ENCODE peak calls at places on chromosomes 12 and 14, in six cellular contexts. One of them, this sample, is unnamed.

GRCh38 chr14:102941419-102942011 is 19.1 kb downstream of the AMN start:
- DNase-seq in IMR-90: peak
- DNase-seq in fibroblast of the aortic adventitia: no peak
- DNase-seq in lung: no peak
- DNase-seq in progenitor cell of endocrine pancreas: no peak
- DNase-seq in activated B cell treated with CpG ODN at 0.5 μM for 24 hours: no peak
- DNase-seq in this sample: no peak

GRCh38 chr12:49808686-49809368 is 19.4 kb downstream of the NCKAP5L start:
- DNase-seq in fibroblast of the aortic adventitia: no peak
- DNase-seq in activated B cell treated with CpG ODN at 0.5 μM for 24 hours: no peak
- DNase-seq in lung: no peak
- DNase-seq in progenitor cell of endocrine pancreas: no peak
- DNase-seq in IMR-90: peak
- DNase-seq in this sample: no peak

GRCh38 chr14:88482524-88482923 is 72.3 kb downstream of the PTPN21 start:
- DNase-seq in activated B cell treated with CpG ODN at 0.5 μM for 24 hours: no peak
- DNase-seq in lung: no peak
- DNase-seq in fibroblast of the aortic adventitia: no peak
- DNase-seq in IMR-90: no peak
- DNase-seq in progenitor cell of endocrine pancreas: no peak
- DNase-seq in this sample: no peak

GRCh38 chr14:50469982-50470381 is 62.4 kb downstream of the MAP4K5 start:
- DNase-seq in progenitor cell of endocrine pancreas: no peak
- DNase-seq in activated B cell treated with CpG ODN at 0.5 μM for 24 hours: no peak
- DNase-seq in fibroblast of the aortic adventitia: no peak
- DNase-seq in lung: no peak
- DNase-seq in IMR-90: no peak
- DNase-seq in this sample: no peak

GRCh38 chr14:21913759-21914158 is 240.1 kb upstream of the OR4E1 start:
- DNase-seq in IMR-90: peak
- DNase-seq in lung: peak
- DNase-seq in fibroblast of the aortic adventitia: peak
- DNase-seq in activated B cell treated with CpG ODN at 0.5 μM for 24 hours: peak
- DNase-seq in progenitor cell of endocrine pancreas: peak
- DNase-seq in this sample: peak

GRCh38 chr12:4626543-4626942 is 22.3 kb downstream of the AKAP3 start:
- DNase-seq in fibroblast of the aortic adventitia: no peak
- DNase-seq in progenitor cell of endocrine pancreas: no peak
- DNase-seq in lung: no peak
- DNase-seq in IMR-90: no peak
- DNase-seq in activated B cell treated with CpG ODN at 0.5 μM for 24 hours: no peak
- DNase-seq in this sample: no peak

GRCh38 chr14:90535556-90535930 is 138.7 kb downstream of the CALM1 start:
- DNase-seq in IMR-90: no peak
- DNase-seq in fibroblast of the aortic adventitia: no peak
- DNase-seq in activated B cell treated with CpG ODN at 0.5 μM for 24 hours: no peak
- DNase-seq in lung: no peak
- DNase-seq in progenitor cell of endocrine pancreas: no peak
- DNase-seq in this sample: no peak

GRCh38 chr12:124938606-124939427 is 24.4 kb upstream of the UBC start:
- DNase-seq in fibroblast of the aortic adventitia: peak
- DNase-seq in IMR-90: peak
- DNase-seq in progenitor cell of endocrine pancreas: no peak
- DNase-seq in activated B cell treated with CpG ODN at 0.5 μM for 24 hours: no peak
- DNase-seq in lung: peak
- DNase-seq in this sample: peak

GRCh38 chr12:64737539-64737938 is 21.7 kb downstream of the GNS start:
- DNase-seq in activated B cell treated with CpG ODN at 0.5 μM for 24 hours: no peak
- DNase-seq in progenitor cell of endocrine pancreas: no peak
- DNase-seq in IMR-90: no peak
- DNase-seq in fibroblast of the aortic adventitia: no peak
- DNase-seq in lung: no peak
- DNase-seq in this sample: no peak

GRCh38 chr12:132228535-132229422 is 84.5 kb downstream of the NOC4L start:
- DNase-seq in activated B cell treated with CpG ODN at 0.5 μM for 24 hours: no peak
- DNase-seq in fibroblast of the aortic adventitia: no peak
- DNase-seq in lung: no peak
- DNase-seq in progenitor cell of endocrine pancreas: no peak
- DNase-seq in IMR-90: no peak
- DNase-seq in this sample: no peak

GRCh38 chr12:14723763-14724162 is 27.4 kb upstream of the GUCY2C start:
- DNase-seq in IMR-90: peak
- DNase-seq in fibroblast of the aortic adventitia: peak
- DNase-seq in progenitor cell of endocrine pancreas: no peak
- DNase-seq in activated B cell treated with CpG ODN at 0.5 μM for 24 hours: no peak
- DNase-seq in lung: peak
- DNase-seq in this sample: peak

GRCh38 chr12:4346931-4347330 is 25.9 kb downstream of the TIGAR start:
- DNase-seq in lung: no peak
- DNase-seq in progenitor cell of endocrine pancreas: no peak
- DNase-seq in IMR-90: no peak
- DNase-seq in activated B cell treated with CpG ODN at 0.5 μM for 24 hours: no peak
- DNase-seq in fibroblast of the aortic adventitia: no peak
- DNase-seq in this sample: peak

GRCh38 chr12:26963413-26963812 is 25.1 kb downstream of the FGFR1OP2 start:
- DNase-seq in fibroblast of the aortic adventitia: peak
- DNase-seq in progenitor cell of endocrine pancreas: no peak
- DNase-seq in lung: no peak
- DNase-seq in activated B cell treated with CpG ODN at 0.5 μM for 24 hours: no peak
- DNase-seq in IMR-90: peak
- DNase-seq in this sample: no peak

GRCh38 chr14:67665886-67666285 is 8.5 kb downstream of the VTI1B start:
- DNase-seq in progenitor cell of endocrine pancreas: no peak
- DNase-seq in fibroblast of the aortic adventitia: peak
- DNase-seq in lung: no peak
- DNase-seq in IMR-90: peak
- DNase-seq in activated B cell treated with CpG ODN at 0.5 μM for 24 hours: no peak
- DNase-seq in this sample: no peak

GRCh38 chr12:24902521-24903304 is 46.2 kb downstream of the BCAT1 start:
- DNase-seq in progenitor cell of endocrine pancreas: peak
- DNase-seq in fibroblast of the aortic adventitia: no peak
- DNase-seq in lung: no peak
- DNase-seq in activated B cell treated with CpG ODN at 0.5 μM for 24 hours: peak
- DNase-seq in IMR-90: no peak
- DNase-seq in this sample: no peak